ENCODE peak calls at places on chromosomes 11 and 22, in six cellular contexts. E is AG08395; F is activated CD4-positive, alpha-beta T cell treated with anti-CD3 and anti-CD28 coated beads, Interleukin-2, amount 50 U/mL, for 4 hours; Q is AML-193; Y is T-helper 1 cell; W is NCI-H510A. U is an unnamed sample.

GRCh38 chr11:73374130-73374529 is 2.1 kb upstream of the RELT start:
- DNase-seq in F (no peak), E (no peak), W (no peak), Q (no peak), Y (no peak), U (no peak)

GRCh38 chr11:2138436-2139117 is 612 bp downstream of the IGF2 start:
- DNase-seq in Q (no peak), Y (no peak), E (no peak), F (peak; percentile 17), W (no peak), U (peak; percentile 71)

GRCh38 chr11:17839973-17840611 is 105.5 kb downstream of the KCNC1 start:
- DNase-seq in Y (no peak), F (no peak), Q (no peak), W (no peak), E (no peak), U (no peak)

GRCh38 chr11:102390667-102391449 is 43.8 kb downstream of the BIRC2 start:
- DNase-seq in E (peak; percentile 73), F (peak; percentile 38), W (peak; percentile 42), Y (peak; percentile 58), Q (peak; percentile 73), U (peak; percentile 53)

GRCh38 chr22:20584029-20584871 is 76.8 kb downstream of the MED15 start:
- DNase-seq in Y (no peak), E (no peak), W (no peak), F (no peak), Q (no peak), U (no peak)

GRCh38 chr11:113546757-113547507 is 71.7 kb upstream of the DRD2 start:
- DNase-seq in W (no peak), F (no peak), E (peak; percentile 56), Q (no peak), Y (no peak), U (no peak)

GRCh38 chr11:12845739-12846358 is 163.3 kb upstream of the RASSF10 start:
- DNase-seq in E (peak; percentile 54), Y (no peak), F (no peak), W (peak; percentile 95), Q (no peak), U (no peak)

GRCh38 chr11:27995082-27995481 is 112.9 kb downstream of the KIF18A start:
- DNase-seq in Q (no peak), Y (no peak), W (no peak), F (no peak), E (no peak), U (no peak)

GRCh38 chr22:46119093-46119728 is 31.1 kb upstream of the PPARA start:
- DNase-seq in Q (no peak), Y (no peak), E (no peak), W (no peak), F (no peak), U (no peak)

GRCh38 chr22:38485783-38486182 is 17.9 kb downstream of the KDELR3 start:
- DNase-seq in Y (no peak), Q (no peak), W (no peak), F (no peak), E (no peak), U (no peak)

GRCh38 chr11:72721689-72722049 is 30.5 kb downstream of the ARAP1 start:
- DNase-seq in Y (peak; percentile 43), F (peak; percentile 25), Q (no peak), E (no peak), W (no peak), U (no peak)

GRCh38 chr11:27991731-27992130 is 116.2 kb downstream of the KIF18A start:
- DNase-seq in W (no peak), E (no peak), Y (no peak), F (no peak), Q (no peak), U (no peak)

GRCh38 chr22:23591203-23591791 is 11.2 kb upstream of the IGLL1 start:
- DNase-seq in Q (peak; percentile 23), E (peak; percentile 69), W (no peak), F (peak; percentile 50), Y (peak; percentile 34), U (peak; percentile 71)

GRCh38 chr11:122731500-122731913 is 76.0 kb downstream of the UBASH3B start:
- DNase-seq in Y (no peak), F (no peak), W (no peak), Q (no peak), E (peak; percentile 69), U (peak; percentile 63)

GRCh38 chr22:27866136-27867091 is 52.6 kb downstream of the PITPNB start:
- DNase-seq in E (peak; percentile 63), Y (no peak), F (no peak), Q (no peak), W (no peak), U (peak; percentile 34)

GRCh38 chr11:121965330-121965729 is 150.7 kb downstream of the BLID start:
- DNase-seq in Y (no peak), E (peak; percentile 11), F (no peak), Q (no peak), W (no peak), U (no peak)

GRCh38 chr22:38111941-38112355 is 1.5 kb upstream of the BAIAP2L2 start:
- DNase-seq in Y (no peak), W (no peak), E (no peak), Q (no peak), F (no peak), U (no peak)

U was measured in hepatic stellate cell.